ENCODE peak calls at places on chromosome X, in four cellular contexts. G, T, F and X are unnamed samples.

GRCh38 chrX:6449946-6450345 is 85.0 kb downstream of the VCX3A start:
- DNase-seq in G (no peak), T (no peak), F (no peak), X (no peak)

GRCh38 chrX:110853610-110854009 is 58.0 kb upstream of the CHRDL1 start:
- DNase-seq in G (peak; percentile 6), T (peak; percentile 2), F (peak; percentile 53), X (peak; percentile 12)

GRCh38 chrX:15939737-15940136 is 85.1 kb upstream of the AP1S2 start:
- DNase-seq in G (no peak), T (peak; percentile 51), F (no peak), X (no peak)

GRCh38 chrX:22527302-22527701 is 254.6 kb downstream of the CBLL2 start:
- DNase-seq in G (no peak), T (peak; percentile 0), F (no peak), X (no peak)

GRCh38 chrX:38800981-38801845 is at the start of gene MID1IP1:
- DNase-seq in G (peak; percentile 96), T (no peak), F (peak; percentile 91), X (peak; percentile 90)

GRCh38 chrX:15607067-15607466 is 6.3 kb upstream of the ACE2 start:
- DNase-seq in G (no peak), T (no peak), F (no peak), X (no peak)

GRCh38 chrX:51006068-51006467 is 95.5 kb downstream of the BMP15 start:
- DNase-seq in G (no peak), T (no peak), F (no peak), X (no peak)

GRCh38 chrX:48626401-48627298 is 29.4 kb downstream of the WDR13 start:
- DNase-seq in G (no peak), T (no peak), F (peak; percentile 31), X (no peak)

GRCh38 chrX:85851418-85851817 is 195.9 kb downstream of the CHM start:
- DNase-seq in G (peak; percentile 3), T (peak; percentile 27), F (peak; percentile 19), X (peak; percentile 25)

GRCh38 chrX:53682885-53683555 is 3.5 kb downstream of the HUWE1 start:
- DNase-seq in G (peak; percentile 43), T (peak; percentile 61), F (peak; percentile 72), X (no peak)

GRCh38 chrX:52263417-52263816 is 78.7 kb downstream of the MAGED4 start:
- DNase-seq in G (no peak), T (no peak), F (no peak), X (no peak)

GRCh38 chrX:56284269-56284668 is 52.1 kb downstream of the KLF8 start:
- DNase-seq in G (no peak), T (no peak), F (no peak), X (no peak)

GRCh38 chrX:45781901-45782553 is 581.4 kb upstream of the DIPK2B start:
- DNase-seq in G (no peak), T (no peak), F (peak; percentile 80), X (peak; percentile 63)

GRCh38 chrX:94256396-94256795 is 582.4 kb downstream of the FAM133A start:
- DNase-seq in G (no peak), T (no peak), F (no peak), X (no peak)

GRCh38 chrX:118872102-118872566 is 48.5 kb downstream of the ZCCHC12 start:
- DNase-seq in G (no peak), T (peak; percentile 3), F (peak; percentile 63), X (no peak)

GRCh38 chrX:105822138-105823091 is at the start of gene NRK:
- DNase-seq in G (no peak), T (no peak), F (no peak), X (no peak)

GRCh38 chrX:129659861-129660260 is 5.1 kb upstream of the APLN start:
- DNase-seq in G (no peak), T (no peak), F (no peak), X (no peak)

GRCh38 chrX:129843459-129844306 is at the start of gene ZDHHC9:
- DNase-seq in G (peak; percentile 94), T (peak; percentile 91), F (peak; percentile 90), X (peak; percentile 83)

GRCh38 chrX:69616520-69617203 is 749 bp downstream of the EDA start:
- DNase-seq in G (no peak), T (no peak), F (peak; percentile 4), X (no peak)
- H3K4me3 ChIP-seq in G (peak overlapping the region; percentile 19), T (no peak overlapping the region), F (no peak overlapping the region), X (no peak overlapping the region)

GRCh38 chrX:11438767-11439166 is 145.6 kb downstream of the AMELX start:
- DNase-seq in G (no peak), T (no peak), F (peak; percentile 30), X (no peak)

GRCh38 chrX:11435568-11435967 is 142.4 kb downstream of the AMELX start:
- DNase-seq in G (no peak), T (peak; percentile 25), F (peak; percentile 88), X (no peak)

GRCh38 chrX:11434607-11435006 is 141.4 kb downstream of the AMELX start:
- DNase-seq in G (no peak), T (no peak), F (no peak), X (no peak)

GRCh38 chrX:11438380-11438723 is 145.1 kb downstream of the AMELX start:
- DNase-seq in G (no peak), T (no peak), F (no peak), X (no peak)

GRCh38 chrX:11437642-11438379 is 144.6 kb downstream of the AMELX start:
- DNase-seq in G (peak; percentile 57), T (no peak), F (peak; percentile 77), X (no peak)
- H3K4me3 ChIP-seq in G (peak overlapping the region; percentile 23), T (no peak overlapping the region), F (peak overlapping the region; percentile 39), X (no peak overlapping the region)

GRCh38 chrX:71285929-71286328 is 2.5 kb downstream of the NONO start:
- DNase-seq in G (no peak), T (no peak), F (no peak), X (no peak)
- H3K4me3 ChIP-seq in G (peak overlapping the region; percentile 80), T (peak overlapping the region; percentile 88), F (peak overlapping the region; percentile 95), X (peak overlapping the region; percentile 54)

GRCh38 chrX:1564750-1565683 is 26.4 kb upstream of the AKAP17A start:
- DNase-seq in G (no peak), T (no peak), F (no peak), X (no peak)
- H3K4me3 ChIP-seq in G (no peak overlapping the region), T (no peak overlapping the region), F (no peak overlapping the region), X (no peak overlapping the region)

GRCh38 chrX:131729295-131729694 is 185.4 kb downstream of the OR13H1 start:
- DNase-seq in G (no peak), T (peak; percentile 22), F (no peak), X (no peak)

GRCh38 chrX:131734621-131735020 is 190.7 kb downstream of the OR13H1 start:
- DNase-seq in G (no peak), T (peak; percentile 28), F (no peak), X (peak; percentile 77)

GRCh38 chrX:131739823-131740222 is 195.9 kb downstream of the OR13H1 start:
- DNase-seq in G (no peak), T (no peak), F (no peak), X (no peak)

DNA sequence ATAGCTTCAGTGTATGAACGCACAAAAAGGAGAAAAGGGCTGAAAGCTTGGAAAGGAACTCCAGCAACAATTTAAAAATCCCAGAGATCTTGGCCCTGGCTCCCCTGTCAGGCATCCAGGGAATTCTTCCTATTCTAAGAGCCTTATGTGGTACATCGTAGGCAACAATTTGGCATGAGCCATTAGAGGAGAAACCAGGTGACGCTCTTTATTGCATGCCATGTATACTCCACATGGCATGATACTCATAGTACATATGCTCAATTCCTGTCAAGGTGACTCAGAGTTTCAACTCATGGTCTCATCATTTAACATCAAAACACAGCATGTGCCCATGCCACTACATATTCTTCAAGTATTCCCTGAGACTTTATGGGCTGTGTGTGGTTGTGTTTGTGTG is 191.3 kb downstream of the OR13H1 start:
- DNase-seq in G (no peak), T (no peak), F (no peak), X (no peak)
- H3K4me3 ChIP-seq in G (no peak overlapping the region), T (no peak overlapping the region), F (no peak overlapping the region), X (no peak overlapping the region)

DNA sequence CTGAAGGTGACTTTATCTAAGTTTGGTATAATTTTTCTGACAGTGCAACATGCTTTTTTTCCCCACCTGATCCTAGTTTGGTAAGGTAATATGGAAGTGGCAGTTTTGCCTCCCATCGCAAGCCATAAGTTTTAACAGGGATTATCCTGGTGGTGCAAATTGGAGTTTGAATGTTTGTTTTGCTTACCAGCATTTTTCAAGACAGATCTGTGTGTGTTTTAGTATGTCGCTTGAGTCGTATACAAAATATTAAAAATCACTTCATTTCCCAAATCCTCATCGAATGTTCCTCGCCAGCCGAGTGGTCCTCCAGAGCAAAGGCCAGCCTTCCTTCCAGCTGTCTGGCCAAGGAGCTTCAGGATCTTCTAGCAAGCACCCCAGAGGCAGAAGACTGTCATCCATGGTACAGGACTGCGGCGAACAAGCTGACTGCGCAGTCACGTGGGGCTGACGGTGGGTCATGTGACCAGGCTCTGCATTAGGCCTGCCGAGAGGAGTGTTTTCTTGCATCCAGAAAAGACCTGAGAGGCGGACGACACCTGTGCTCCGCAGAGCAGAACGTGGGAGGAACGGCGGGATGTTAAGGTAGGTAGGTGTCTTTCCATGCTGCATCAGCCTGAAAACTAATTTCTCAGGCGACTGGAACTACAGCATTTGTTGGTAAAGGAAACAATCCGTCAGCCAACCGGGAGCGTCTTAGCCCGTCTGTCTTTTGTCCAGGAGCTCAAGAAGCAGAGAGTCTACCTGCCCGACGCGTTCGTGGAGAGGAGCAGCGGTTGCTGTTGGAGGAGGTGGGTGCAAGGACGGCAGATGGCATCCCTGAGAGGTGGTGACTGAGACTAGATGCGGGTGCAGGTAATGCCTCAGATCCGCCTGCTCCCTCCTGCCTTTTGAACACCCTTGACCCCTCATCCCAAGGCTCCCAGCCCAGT is at the start of gene GPRASP3:
- DNase-seq in G (peak; percentile 59), T (peak; percentile 79), F (peak; percentile 81), X (peak; percentile 2)
- H3K4me3 ChIP-seq in G (peak within 1 kb of the TSS; percentile 30), T (peak within 1 kb of the TSS; percentile 71), F (peak within 1 kb of the TSS; percentile 73), X (no peak within 1 kb of the TSS)

GRCh38 chrX:153495903-153496629 is 1.3 kb downstream of the BGN start:
- DNase-seq in G (no peak), T (no peak), F (peak; percentile 45), X (no peak)
- H3K4me3 ChIP-seq in G (no peak overlapping the region), T (no peak overlapping the region), F (peak overlapping the region; percentile 87), X (no peak overlapping the region)

DNA sequence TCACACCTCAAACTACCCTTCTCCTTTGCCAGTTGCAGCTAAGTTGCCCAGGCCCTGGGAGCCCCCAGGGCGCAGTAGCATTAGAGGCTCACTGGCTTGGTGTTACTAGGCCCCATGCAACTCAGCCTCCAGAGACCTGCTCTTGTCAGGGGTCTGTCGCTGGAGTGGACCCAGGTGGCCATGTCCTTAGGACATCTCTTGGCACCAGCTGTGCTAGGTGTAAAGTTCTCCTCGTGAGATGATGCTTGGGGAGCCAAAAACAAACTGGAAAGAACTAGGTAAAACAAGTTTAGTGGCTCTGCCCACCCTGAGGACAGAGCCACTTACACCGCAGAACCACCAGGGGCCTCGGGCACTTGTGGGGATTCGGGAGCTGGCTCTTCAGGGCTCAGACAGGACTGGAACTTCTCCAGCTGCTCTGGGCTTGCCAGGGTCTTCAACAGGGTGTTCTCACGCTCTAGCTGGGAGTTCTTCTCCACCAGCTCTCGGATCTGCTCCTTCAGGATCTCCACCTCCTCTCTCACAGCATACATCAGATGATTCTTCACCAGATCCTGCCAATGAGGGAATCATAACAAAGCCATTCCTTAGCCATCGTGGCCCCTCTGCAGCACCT is 61.3 kb downstream of the TSC22D3 start:
- DNase-seq in G (no peak), T (no peak), F (peak; percentile 52), X (no peak)
- H3K4me3 ChIP-seq in G (no peak overlapping the region), T (peak overlapping the region; percentile 78), F (peak overlapping the region; percentile 91), X (no peak overlapping the region)

GRCh38 chrX:40622741-40623536 is at the start of gene MPC1L:
- DNase-seq in G (no peak), T (no peak), F (no peak), X (no peak)
- H3K4me3 ChIP-seq in G (no peak within 1 kb of the TSS), T (no peak within 1 kb of the TSS), F (no peak within 1 kb of the TSS), X (no peak within 1 kb of the TSS)

GRCh38 chrX:10034740-10035260 is 67.6 kb downstream of the CLDN34 start:
- DNase-seq in G (no peak), T (no peak), F (no peak), X (no peak)
- H3K4me3 ChIP-seq in G (no peak overlapping the region), T (no peak overlapping the region), F (no peak overlapping the region), X (no peak overlapping the region)